ENCODE peak calls at places on chromosomes 3 and 15, in ten cellular contexts. U is choroid plexus epithelial cell, D is PC-3, B is Panc1, V is prostate gland, Z is fibroblast of lung, R is breast epithelium, T is brain microvascular endothelial cell, F is IMR-90, Y is body of pancreas. M is an unnamed sample.
A peak's percentile ranks its signal among the peaks of the same experiment; 100 is the strongest.

GRCh38 chr3:176595307-176595706 is 602.0 kb downstream of the TBL1XR1 start:
- DNase-seq in Y (no peak), R (no peak), B (no peak), U (peak; percentile 64), D (no peak), Z (no peak), F (peak; percentile 24), V (no peak), T (no peak), M (no peak)

GRCh38 chr15:32818758-32819405 is 101.1 kb downstream of the GREM1 start:
- DNase-seq in V (no peak), T (no peak), U (peak; percentile 46), Z (peak; percentile 80), F (peak; percentile 86), Y (no peak), D (no peak), B (no peak), R (no peak), M (no peak)

GRCh38 chr3:30944124-30944523 is 49.7 kb upstream of the GADL1 start:
- DNase-seq in R (no peak), F (no peak), D (no peak), T (no peak), V (no peak), B (no peak), U (no peak), Z (no peak), Y (no peak), M (no peak)

GRCh38 chr3:42819351-42819965 is 10.2 kb downstream of the ACKR2 start:
- DNase-seq in U (no peak), B (no peak), D (peak; percentile 59), Z (no peak), R (no peak), V (no peak), T (no peak), Y (peak; percentile 50), F (no peak), M (no peak)

GRCh38 chr3:59513570-59513969 is 463.7 kb upstream of the CFAP20DC start:
- DNase-seq in R (no peak), F (no peak), T (no peak), V (no peak), Y (no peak), U (no peak), Z (no peak), D (peak; percentile 27), B (no peak), M (no peak)

GRCh38 chr3:28746990-28747389 is 398.4 kb upstream of the AZI2 start:
- DNase-seq in U (no peak), B (no peak), V (no peak), F (no peak), Z (no peak), T (no peak), D (no peak), Y (no peak), R (no peak), M (no peak)

GRCh38 chr15:64426845-64427465 is 33.4 kb upstream of the ZNF609 start:
- DNase-seq in R (no peak), Z (peak; percentile 65), T (no peak), F (peak; percentile 54), Y (no peak), U (peak; percentile 69), V (no peak), D (peak; percentile 51), B (peak; percentile 2), M (no peak)

GRCh38 chr15:81945014-81945615 is 100.7 kb downstream of the MEX3B start:
- DNase-seq in D (no peak), Y (no peak), V (no peak), T (no peak), F (no peak), B (no peak), Z (no peak), R (no peak), U (no peak), M (no peak)

GRCh38 chr3:172678068-172678467 is 32.8 kb downstream of the NCEH1 start:
- DNase-seq in T (no peak), B (no peak), D (peak; percentile 37), R (no peak), Z (no peak), U (no peak), F (no peak), V (no peak), Y (no peak), M (no peak)

GRCh38 chr3:181623924-181624694 is 87.6 kb upstream of the SOX2 start:
- DNase-seq in B (no peak), T (no peak), D (peak; percentile 68), F (no peak), U (no peak), Z (no peak), Y (no peak), R (no peak), V (no peak), M (no peak)

GRCh38 chr15:40754574-40754882 is 526 bp downstream of the RMDN3 start:
- DNase-seq in R (no peak), Y (no peak), F (no peak), B (no peak), U (peak; percentile 30), T (no peak), D (peak; percentile 23), V (no peak), Z (no peak), M (peak; percentile 26)

GRCh38 chr3:124850633-124851032 is 36.5 kb downstream of the ITGB5 start:
- DNase-seq in V (no peak), T (peak; percentile 78), R (peak; percentile 49), Z (no peak), B (no peak), D (no peak), Y (no peak), F (peak; percentile 70), U (peak; percentile 78), M (no peak)
- TF ChIP-seq CTCF in V (no peak), T (peak; percentile 45), R (no peak), Z (no peak), B (no peak), D (no peak), Y (no peak), F (peak; percentile 32), U (peak; percentile 30), M (no peak)

DNA sequence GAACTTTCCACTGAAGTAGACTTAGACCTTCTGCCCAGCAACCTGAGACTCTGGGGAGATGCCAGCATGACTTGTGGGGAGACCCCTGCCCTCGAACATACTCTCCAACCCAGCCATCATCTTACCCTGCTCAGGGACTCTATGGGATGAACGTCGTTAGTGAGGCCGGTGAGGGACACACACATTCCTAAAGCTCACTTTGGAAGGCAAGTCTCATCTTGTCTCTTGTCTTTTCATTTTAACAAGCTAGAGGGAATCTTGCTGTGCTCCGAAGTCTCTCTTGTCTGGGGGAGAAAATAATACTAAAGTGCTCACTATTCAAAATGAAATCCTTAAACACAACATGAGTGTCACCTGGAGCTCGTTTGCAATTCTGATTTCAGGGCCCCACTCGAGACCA is 239.5 kb upstream of the HES1 start:
- DNase-seq in Z (no peak), U (no peak), T (no peak), F (no peak), R (peak; percentile 28), V (no peak), Y (no peak), D (no peak), B (no peak), M (no peak)
- TF ChIP-seq CTCF in Z (no peak), U (no peak), T (no peak), F (no peak), R (no peak), V (no peak), Y (no peak), D (no peak), B (no peak), M (no peak)

DNA sequence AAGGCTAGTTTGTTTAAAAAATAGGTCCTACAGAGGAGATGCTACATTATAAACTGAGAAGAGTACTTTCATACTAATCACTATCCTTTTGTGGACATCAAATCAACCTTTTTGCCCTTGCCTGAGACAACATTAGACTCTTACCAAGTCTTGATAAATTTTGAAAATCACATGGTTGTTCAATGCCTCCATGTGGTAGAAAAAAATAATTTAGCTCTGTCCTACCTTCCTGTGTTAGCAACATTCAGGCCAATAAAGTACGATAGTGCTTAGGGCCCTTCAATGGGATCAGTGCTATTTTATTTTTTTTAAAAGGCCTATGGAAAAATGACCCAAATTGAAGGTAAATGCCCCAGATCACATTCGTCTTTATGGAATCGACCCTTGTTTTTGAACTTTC is 5.0 kb upstream of the UBE2E1 start:
- DNase-seq in F (peak; percentile 39), B (no peak), R (no peak), D (peak; percentile 50), T (no peak), V (no peak), Z (peak; percentile 65), U (peak; percentile 56), Y (no peak), M (no peak)
- TF ChIP-seq CTCF in F (peak; percentile 42), B (peak; percentile 34), R (no peak), D (peak; percentile 47), T (no peak), V (no peak), Z (peak; percentile 18), U (peak; percentile 33), Y (no peak), M (no peak)

GRCh38 chr15:29700296-29700695 is 122.0 kb downstream of the TJP1 start:
- DNase-seq in R (no peak), B (no peak), V (no peak), Z (no peak), Y (no peak), D (no peak), F (no peak), T (no peak), U (no peak), M (no peak)

GRCh38 chr15:29699791-29700190 is 122.5 kb downstream of the TJP1 start:
- DNase-seq in B (no peak), T (no peak), Z (no peak), U (no peak), R (no peak), V (no peak), D (no peak), Y (no peak), F (no peak), M (no peak)

GRCh38 chr15:29695486-29696167 is 126.6 kb downstream of the TJP1 start:
- DNase-seq in F (no peak), Z (no peak), V (no peak), R (no peak), D (peak; percentile 34), U (no peak), Y (no peak), B (no peak), T (no peak), M (no peak)

GRCh38 chr15:29696950-29697738 is 125.1 kb downstream of the TJP1 start:
- DNase-seq in Z (no peak), D (no peak), T (no peak), U (no peak), Y (no peak), F (no peak), R (no peak), B (no peak), V (no peak), M (no peak)

DNA sequence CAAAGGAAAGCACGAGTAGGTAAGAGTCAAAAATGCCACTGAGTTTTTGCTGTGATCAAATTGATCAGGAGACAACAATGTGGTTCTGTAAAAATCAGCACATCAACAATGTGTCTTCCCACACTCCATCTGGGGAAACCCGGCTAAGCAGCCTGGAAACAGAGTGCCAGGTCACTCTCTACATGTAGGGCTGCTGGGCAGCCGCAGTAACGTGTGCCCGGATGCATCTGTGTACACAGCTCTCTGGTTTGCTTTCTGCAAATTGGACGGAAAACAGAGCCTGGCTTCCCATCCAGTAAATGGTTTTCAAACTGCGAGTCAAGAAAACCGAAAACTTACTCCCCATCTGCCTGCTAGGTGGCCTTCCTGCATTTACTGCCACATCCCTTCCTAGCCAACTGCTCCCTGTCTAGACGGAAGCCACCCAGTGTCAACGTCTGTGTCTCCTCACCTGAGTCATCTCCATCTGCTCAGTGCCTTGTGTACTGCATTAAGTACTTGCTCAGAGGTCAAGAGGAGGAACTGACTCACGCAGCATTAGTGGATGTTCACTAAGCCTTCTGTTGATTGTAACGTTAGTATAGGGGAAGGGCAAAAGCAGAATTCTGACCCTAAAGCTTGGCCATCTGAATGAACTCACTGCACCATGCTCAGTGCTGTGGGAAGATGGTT is 124.1 kb downstream of the TJP1 start:
- DNase-seq in F (peak; percentile 94), Z (peak; percentile 50), U (peak; percentile 82), B (peak; percentile 75), V (no peak), Y (no peak), D (peak; percentile 96), T (peak; percentile 88), R (no peak), M (no peak)
- TF ChIP-seq CTCF in F (no peak), Z (no peak), U (no peak), B (no peak), V (no peak), Y (no peak), D (no peak), T (no peak), R (no peak), M (no peak)

M was measured in activated CD8-positive, alpha-beta T cell treated with anti-CD3 and anti-CD28 coated beads for 36 hours.